ENCODE peak calls at places on chromosomes 1 and 21, in seven cellular contexts. P is suprapubic skin, V is A549, U is heart left ventricle, O is stomach, Z is lower leg skin, B is thyroid gland. I is an unnamed sample.

GRCh38 chr1:54329337-54329954 is 76.7 kb downstream of the SSBP3 start:
- DNase-seq in Z (no peak), V (no peak), P (no peak), B (no peak), U (peak), O (no peak), I (no peak)

GRCh38 chr1:64986903-64987871 is 20.8 kb upstream of the JAK1 start:
- DNase-seq in V (peak), P (no peak), U (no peak), B (peak), O (no peak), Z (peak), I (no peak)

GRCh38 chr21:21341041-21341440 is 342.8 kb downstream of the NCAM2 start:
- DNase-seq in Z (no peak), B (no peak), O (no peak), P (no peak), U (no peak), V (no peak), I (no peak)

GRCh38 chr1:241734533-241734932 is 82.5 kb downstream of the WDR64 start:
- DNase-seq in B (no peak), P (no peak), Z (no peak), O (no peak), V (no peak), U (no peak), I (no peak)

GRCh38 chr1:172662464-172663109 is 3.7 kb downstream of the FASLG start:
- DNase-seq in B (peak), P (no peak), U (peak), Z (peak), O (peak), V (no peak), I (peak)

GRCh38 chr1:68269637-68270430 is 37.5 kb upstream of the WLS start:
- DNase-seq in P (no peak), U (no peak), B (no peak), O (no peak), Z (no peak), V (peak), I (no peak)

GRCh38 chr1:107195476-107195875 is 54.6 kb downstream of the NTNG1 start:
- DNase-seq in U (no peak), V (no peak), O (no peak), Z (no peak), P (no peak), B (no peak), I (no peak)

GRCh38 chr1:216929870-216930582 is 206.8 kb upstream of the ESRRG start:
- DNase-seq in B (no peak), P (no peak), V (no peak), Z (no peak), U (no peak), O (no peak), I (no peak)

GRCh38 chr1:87733421-87733820 is 404.7 kb downstream of the LMO4 start:
- DNase-seq in P (no peak), O (no peak), V (no peak), B (no peak), U (no peak), Z (no peak), I (no peak)

GRCh38 chr1:57464756-57465155 is 40.9 kb upstream of the DAB1 start:
- DNase-seq in P (no peak), Z (no peak), B (no peak), U (no peak), O (no peak), V (no peak), I (no peak)

GRCh38 chr1:204961765-204962419 is 81.1 kb upstream of the CNTN2 start:
- DNase-seq in V (no peak), O (peak), P (no peak), Z (no peak), B (no peak), U (peak), I (no peak)

GRCh38 chr1:47752048-47752451 is 245.1 kb downstream of the TRABD2B start:
- DNase-seq in B (peak), U (no peak), O (peak), V (no peak), Z (no peak), P (no peak), I (no peak)

GRCh38 chr1:234893725-234894630 is 234.7 kb downstream of the TOMM20 start:
- DNase-seq in U (no peak), Z (no peak), V (no peak), B (no peak), O (peak), P (no peak), I (no peak)

GRCh38 chr1:4655674-4656532 is 1.5 kb downstream of the AJAP1 start:
- DNase-seq in O (no peak), B (peak), U (no peak), V (peak), P (no peak), Z (peak), I (peak)

GRCh38 chr1:50971748-50972305 is 1.8 kb downstream of the CDKN2C start:
- DNase-seq in V (no peak), P (no peak), B (no peak), U (no peak), O (no peak), Z (no peak), I (no peak)
- H3K4me3 ChIP-seq in V (peak), P (peak), B (no peak), U (peak), O (no peak), Z (no peak), I (peak)

DNA sequence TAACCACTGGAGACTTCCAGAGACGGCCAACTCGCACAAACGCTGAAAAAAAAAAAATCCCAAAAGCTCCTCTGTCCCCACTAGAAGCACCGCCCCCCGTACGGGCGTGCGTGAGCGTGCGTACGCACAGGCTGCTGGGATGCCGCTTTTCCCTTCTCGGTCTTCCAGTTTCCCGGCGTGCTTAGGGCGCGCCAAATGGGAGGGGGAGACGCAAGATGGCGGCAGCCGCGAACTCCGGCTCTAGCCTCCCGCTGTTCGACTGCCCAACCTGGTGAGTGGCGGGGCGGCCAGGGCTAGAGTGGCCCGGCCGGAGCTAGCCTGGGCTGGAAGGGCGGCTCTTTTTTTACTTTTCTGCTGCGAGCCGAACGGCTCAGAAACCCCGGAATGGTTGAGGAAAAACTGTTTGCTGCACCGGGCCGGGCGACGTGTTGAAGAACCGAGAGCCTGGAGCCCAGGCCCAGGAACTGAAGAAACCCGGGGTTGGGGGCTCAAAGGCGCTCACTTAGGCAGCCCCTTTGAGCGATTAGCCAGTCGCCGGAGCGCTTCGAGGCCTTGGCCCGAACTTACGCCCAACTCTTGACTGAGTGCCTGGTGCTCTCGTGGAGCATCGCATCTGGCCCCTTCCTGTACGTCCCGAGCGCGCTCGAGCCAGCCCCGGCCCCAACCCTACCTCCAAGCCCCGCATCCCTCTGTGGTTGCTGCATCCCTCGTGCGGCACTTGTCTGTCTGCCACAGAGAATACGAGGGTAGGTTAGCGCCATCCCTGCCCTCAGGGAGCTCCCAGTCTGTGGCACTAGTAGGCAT is at the start of gene PPP1R8:
- DNase-seq in U (peak), B (peak), V (peak), P (peak), O (peak), Z (peak), I (peak)
- TF ChIP-seq POLR2A in U (no peak), B (peak), V (peak), P (peak), O (no peak), Z (peak), I (peak)

GRCh38 chr21:38822754-38823374 is 17.1 kb downstream of the ETS2 start:
- DNase-seq in V (no peak), O (no peak), Z (no peak), B (no peak), P (no peak), U (no peak), I (no peak)
- H3K4me3 ChIP-seq in V (no peak), O (no peak), Z (no peak), B (no peak), P (no peak), U (no peak), I (no peak)

DNA sequence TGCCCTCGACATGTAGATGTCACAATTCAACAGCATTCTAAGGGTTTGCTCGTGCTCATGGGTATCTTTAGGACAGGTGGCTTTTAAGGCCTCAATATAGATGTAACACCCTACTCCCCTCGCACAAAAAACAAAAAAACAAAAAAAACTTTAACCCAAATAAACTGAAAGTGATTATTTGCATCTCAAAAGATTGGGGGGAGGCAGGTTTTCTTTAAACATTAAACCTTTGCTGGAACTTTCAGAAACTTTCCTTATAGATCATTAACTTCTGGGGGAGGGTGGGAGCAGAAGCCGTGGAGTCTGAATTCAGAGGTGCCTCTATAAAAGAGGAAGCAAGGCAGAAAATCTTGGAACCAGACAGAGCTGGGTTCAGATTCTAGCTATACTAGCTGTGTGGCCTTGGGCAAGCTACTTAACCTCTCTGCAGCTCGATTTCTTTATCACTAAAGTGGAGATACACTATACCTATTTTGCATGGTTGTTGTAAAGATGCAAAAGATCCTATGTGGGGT is 3.2 kb upstream of the KIAA1614 start:
- DNase-seq in Z (no peak), P (no peak), U (no peak), O (no peak), B (no peak), V (no peak), I (no peak)
- TF ChIP-seq POLR2A in Z (no peak), P (no peak), U (no peak), O (no peak), B (no peak), V (no peak), I (no peak)

GRCh38 chr1:1357871-1358432 is 403 bp downstream of the MXRA8 start:
- DNase-seq in V (no peak), B (no peak), U (no peak), Z (no peak), P (no peak), O (no peak), I (no peak)

GRCh38 chr1:1358433-1359201 is at the start of gene MXRA8:
- DNase-seq in U (peak), P (no peak), Z (no peak), V (no peak), B (peak), O (no peak), I (peak)

GRCh38 chr1:1359668-1360468 is 1.5 kb upstream of the MXRA8 start:
- DNase-seq in Z (no peak), P (no peak), B (peak), V (no peak), O (no peak), U (peak), I (peak)

GRCh38 chr1:1360511-1361169 is 2.3 kb upstream of the MXRA8 start:
- DNase-seq in Z (no peak), O (no peak), U (peak), V (peak), B (peak), P (peak), I (no peak)

GRCh38 chr1:1359316-1359667 is 937 bp upstream of the MXRA8 start:
- DNase-seq in V (no peak), B (peak), O (no peak), Z (no peak), P (no peak), U (no peak), I (peak)
- H3K4me3 ChIP-seq in V (no peak), B (no peak), O (no peak), Z (no peak), P (peak), U (no peak), I (no peak)